ENCODE peak calls at places on chromosomes 16 and 17, in eight cellular contexts. One of them, this sample, is unnamed.
A peak's percentile ranks its signal among the peaks of the same experiment; 100 is the strongest.

GRCh38 chr17:73697872-73698271 is 53.6 kb upstream of the SDK2 start:
- DNase-seq in transverse colon: peak; percentile 60
- DNase-seq in thyroid gland: no peak
- DNase-seq in breast epithelium: no peak
- DNase-seq in prostate gland: no peak
- DNase-seq in ovary: no peak
- DNase-seq in K562: no peak
- DNase-seq in HepG2: peak; percentile 76
- DNase-seq in this sample: no peak

GRCh38 chr16:27303256-27304100 is 10.3 kb upstream of the IL4R start:
- DNase-seq in transverse colon: no peak
- DNase-seq in K562: no peak
- DNase-seq in breast epithelium: no peak
- DNase-seq in prostate gland: no peak
- DNase-seq in ovary: no peak
- DNase-seq in HepG2: no peak
- DNase-seq in thyroid gland: no peak
- DNase-seq in this sample: no peak

GRCh38 chr16:84029297-84030096 is 13.1 kb downstream of the SLC38A8 start:
- DNase-seq in ovary: no peak
- DNase-seq in breast epithelium: no peak
- DNase-seq in thyroid gland: no peak
- DNase-seq in K562: no peak
- DNase-seq in transverse colon: no peak
- DNase-seq in HepG2: no peak
- DNase-seq in prostate gland: no peak
- DNase-seq in this sample: no peak

GRCh38 chr16:73125860-73126259 is 77.9 kb upstream of the ZFHX3 start:
- DNase-seq in prostate gland: no peak
- DNase-seq in ovary: no peak
- DNase-seq in transverse colon: no peak
- DNase-seq in breast epithelium: no peak
- DNase-seq in K562: no peak
- DNase-seq in thyroid gland: no peak
- DNase-seq in HepG2: no peak
- DNase-seq in this sample: no peak

GRCh38 chr17:332023-332422 is 20.6 kb downstream of the RPH3AL start:
- DNase-seq in ovary: peak; percentile 67
- DNase-seq in thyroid gland: no peak
- DNase-seq in breast epithelium: no peak
- DNase-seq in K562: no peak
- DNase-seq in transverse colon: no peak
- DNase-seq in HepG2: no peak
- DNase-seq in prostate gland: no peak
- DNase-seq in this sample: no peak

GRCh38 chr17:13503526-13503925 is 98.2 kb downstream of the HS3ST3A1 start:
- DNase-seq in HepG2: no peak
- DNase-seq in thyroid gland: no peak
- DNase-seq in transverse colon: no peak
- DNase-seq in K562: no peak
- DNase-seq in breast epithelium: no peak
- DNase-seq in prostate gland: no peak
- DNase-seq in ovary: no peak
- DNase-seq in this sample: no peak

GRCh38 chr16:69838417-69838990 is 76.4 kb downstream of the WWP2 start:
- DNase-seq in prostate gland: no peak
- DNase-seq in thyroid gland: no peak
- DNase-seq in K562: no peak
- DNase-seq in breast epithelium: no peak
- DNase-seq in HepG2: no peak
- DNase-seq in transverse colon: peak; percentile 33
- DNase-seq in ovary: no peak
- DNase-seq in this sample: no peak

GRCh38 chr17:13601776-13602551 is at the start of gene HS3ST3A1:
- DNase-seq in transverse colon: peak; percentile 15
- DNase-seq in ovary: peak; percentile 73
- DNase-seq in HepG2: no peak
- DNase-seq in thyroid gland: no peak
- DNase-seq in breast epithelium: no peak
- DNase-seq in prostate gland: peak; percentile 5
- DNase-seq in K562: peak; percentile 87
- DNase-seq in this sample: peak; percentile 58

GRCh38 chr16:66315210-66315825 is 51.2 kb upstream of the CDH5 start:
- DNase-seq in ovary: peak; percentile 61
- DNase-seq in transverse colon: peak; percentile 67
- DNase-seq in breast epithelium: no peak
- DNase-seq in K562: peak; percentile 80
- DNase-seq in HepG2: peak; percentile 69
- DNase-seq in prostate gland: peak; percentile 56
- DNase-seq in thyroid gland: peak; percentile 68
- DNase-seq in this sample: peak; percentile 58

GRCh38 chr16:31128711-31129567 is 6.6 kb downstream of the PRSS8 start:
- DNase-seq in breast epithelium: no peak
- DNase-seq in prostate gland: no peak
- DNase-seq in K562: peak; percentile 51
- DNase-seq in ovary: no peak
- DNase-seq in thyroid gland: no peak
- DNase-seq in transverse colon: peak; percentile 79
- DNase-seq in HepG2: no peak
- DNase-seq in this sample: no peak

GRCh38 chr17:74603032-74603635 is 11.1 kb upstream of the CD300LD start:
- DNase-seq in transverse colon: no peak
- DNase-seq in thyroid gland: no peak
- DNase-seq in breast epithelium: no peak
- DNase-seq in ovary: no peak
- DNase-seq in prostate gland: no peak
- DNase-seq in HepG2: no peak
- DNase-seq in K562: no peak
- DNase-seq in this sample: no peak

GRCh38 chr16:69859105-69859969 is 91.8 kb upstream of the CLEC18A start:
- DNase-seq in ovary: no peak
- DNase-seq in transverse colon: peak; percentile 75
- DNase-seq in thyroid gland: peak; percentile 57
- DNase-seq in K562: peak; percentile 71
- DNase-seq in breast epithelium: no peak
- DNase-seq in prostate gland: no peak
- DNase-seq in HepG2: peak; percentile 93
- DNase-seq in this sample: no peak

GRCh38 chr16:88339926-88340754 is 42.6 kb upstream of the ZNF469 start:
- DNase-seq in breast epithelium: no peak
- DNase-seq in transverse colon: peak; percentile 14
- DNase-seq in HepG2: no peak
- DNase-seq in prostate gland: no peak
- DNase-seq in thyroid gland: no peak
- DNase-seq in ovary: no peak
- DNase-seq in K562: no peak
- DNase-seq in this sample: no peak

GRCh38 chr17:66583112-66583748 is 251.7 kb upstream of the CACNG5 start:
- DNase-seq in breast epithelium: no peak
- DNase-seq in ovary: no peak
- DNase-seq in prostate gland: no peak
- DNase-seq in HepG2: no peak
- DNase-seq in K562: no peak
- DNase-seq in transverse colon: no peak
- DNase-seq in thyroid gland: no peak
- DNase-seq in this sample: no peak

GRCh38 chr17:54494731-54495715 is 405.6 kb upstream of the TOM1L1 start:
- DNase-seq in thyroid gland: no peak
- DNase-seq in HepG2: no peak
- DNase-seq in ovary: no peak
- DNase-seq in K562: no peak
- DNase-seq in breast epithelium: no peak
- DNase-seq in prostate gland: no peak
- DNase-seq in transverse colon: no peak
- DNase-seq in this sample: no peak

GRCh38 chr16:88719267-88719932 is 13.1 kb downstream of the CTU2 start:
- DNase-seq in HepG2: no peak
- DNase-seq in breast epithelium: no peak
- DNase-seq in K562: no peak
- DNase-seq in thyroid gland: peak; percentile 83
- DNase-seq in prostate gland: no peak
- DNase-seq in transverse colon: peak; percentile 30
- DNase-seq in ovary: no peak
- DNase-seq in this sample: peak; percentile 42

GRCh38 chr17:46813920-46814319 is 4.6 kb downstream of the WNT3 start:
- DNase-seq in K562: no peak
- DNase-seq in ovary: no peak
- DNase-seq in thyroid gland: no peak
- DNase-seq in transverse colon: no peak
- DNase-seq in HepG2: no peak
- DNase-seq in breast epithelium: no peak
- DNase-seq in prostate gland: no peak
- DNase-seq in this sample: no peak

GRCh38 chr16:58755989-58756649 is 22.0 kb upstream of the GOT2 start:
- DNase-seq in breast epithelium: peak; percentile 73
- DNase-seq in prostate gland: peak; percentile 77
- DNase-seq in K562: peak; percentile 61
- DNase-seq in transverse colon: peak; percentile 76
- DNase-seq in ovary: peak; percentile 47
- DNase-seq in HepG2: peak; percentile 81
- DNase-seq in thyroid gland: peak; percentile 84
- DNase-seq in this sample: peak; percentile 55

GRCh38 chr16:289395-289997 is 6.5 kb downstream of the PDIA2 start:
- DNase-seq in thyroid gland: no peak
- DNase-seq in breast epithelium: no peak
- DNase-seq in HepG2: no peak
- DNase-seq in transverse colon: no peak
- DNase-seq in K562: no peak
- DNase-seq in prostate gland: no peak
- DNase-seq in ovary: no peak
- DNase-seq in this sample: no peak

GRCh38 chr17:73182616-73183310 is 10.1 kb upstream of the COG1 start:
- DNase-seq in transverse colon: no peak
- DNase-seq in thyroid gland: no peak
- DNase-seq in HepG2: peak; percentile 50
- DNase-seq in prostate gland: no peak
- DNase-seq in ovary: no peak
- DNase-seq in K562: no peak
- DNase-seq in breast epithelium: no peak
- DNase-seq in this sample: no peak

GRCh38 chr17:61407211-61407911 is 7.7 kb downstream of the TBX2 start:
- DNase-seq in K562: no peak
- DNase-seq in breast epithelium: peak; percentile 36
- DNase-seq in ovary: peak; percentile 7
- DNase-seq in transverse colon: no peak
- DNase-seq in HepG2: no peak
- DNase-seq in thyroid gland: no peak
- DNase-seq in prostate gland: no peak
- DNase-seq in this sample: no peak

GRCh38 chr16:2786061-2786825 is 1.1 kb downstream of the PRSS33 start:
- DNase-seq in prostate gland: no peak
- DNase-seq in K562: no peak
- DNase-seq in thyroid gland: no peak
- DNase-seq in transverse colon: no peak
- DNase-seq in HepG2: no peak
- DNase-seq in ovary: peak; percentile 11
- DNase-seq in breast epithelium: no peak
- DNase-seq in this sample: no peak

GRCh38 chr16:27259710-27260109 is 8.9 kb downstream of the NSMCE1 start:
- DNase-seq in prostate gland: no peak
- DNase-seq in breast epithelium: no peak
- DNase-seq in HepG2: no peak
- DNase-seq in ovary: no peak
- DNase-seq in K562: no peak
- DNase-seq in thyroid gland: no peak
- DNase-seq in transverse colon: no peak
- DNase-seq in this sample: no peak

GRCh38 chr17:71791311-71791710 is 329.5 kb upstream of the SOX9 start:
- DNase-seq in HepG2: no peak
- DNase-seq in prostate gland: no peak
- DNase-seq in K562: no peak
- DNase-seq in transverse colon: no peak
- DNase-seq in ovary: no peak
- DNase-seq in breast epithelium: no peak
- DNase-seq in thyroid gland: no peak
- DNase-seq in this sample: no peak
- TF ChIP-seq POLR2A in HepG2: no peak
- TF ChIP-seq POLR2A in prostate gland: no peak
- TF ChIP-seq POLR2A in K562: no peak
- TF ChIP-seq POLR2A in transverse colon: no peak
- TF ChIP-seq POLR2A in ovary: no peak
- TF ChIP-seq POLR2A in breast epithelium: no peak
- TF ChIP-seq POLR2A in thyroid gland: no peak
- TF ChIP-seq POLR2A in this sample: no peak

GRCh38 chr16:23504453-23505179 is 5.7 kb downstream of the GGA2 start:
- DNase-seq in thyroid gland: peak; percentile 41
- DNase-seq in prostate gland: no peak
- DNase-seq in transverse colon: peak; percentile 42
- DNase-seq in breast epithelium: no peak
- DNase-seq in K562: peak; percentile 44
- DNase-seq in HepG2: peak; percentile 58
- DNase-seq in ovary: peak; percentile 60
- DNase-seq in this sample: peak; percentile 47
- H3K4me3 ChIP-seq in thyroid gland: no peak overlapping the region
- H3K4me3 ChIP-seq in prostate gland: no peak overlapping the region
- H3K4me3 ChIP-seq in transverse colon: no peak overlapping the region
- H3K4me3 ChIP-seq in breast epithelium: no peak overlapping the region
- H3K4me3 ChIP-seq in K562: no peak overlapping the region
- H3K4me3 ChIP-seq in HepG2: no peak overlapping the region
- H3K4me3 ChIP-seq in ovary: no peak overlapping the region
- H3K4me3 ChIP-seq in this sample: no peak overlapping the region

GRCh38 chr16:85386467-85387170 is 226.5 kb upstream of the GSE1 start:
- DNase-seq in ovary: no peak
- DNase-seq in prostate gland: no peak
- DNase-seq in transverse colon: no peak
- DNase-seq in HepG2: no peak
- DNase-seq in K562: no peak
- DNase-seq in thyroid gland: no peak
- DNase-seq in breast epithelium: no peak
- DNase-seq in this sample: no peak

GRCh38 chr16:85383836-85384825 is 229.0 kb upstream of the GSE1 start:
- DNase-seq in HepG2: no peak
- DNase-seq in prostate gland: no peak
- DNase-seq in K562: no peak
- DNase-seq in breast epithelium: no peak
- DNase-seq in transverse colon: no peak
- DNase-seq in thyroid gland: no peak
- DNase-seq in ovary: peak; percentile 16
- DNase-seq in this sample: no peak

GRCh38 chr16:85387171-85387507 is 226.0 kb upstream of the GSE1 start:
- DNase-seq in K562: no peak
- DNase-seq in transverse colon: no peak
- DNase-seq in HepG2: no peak
- DNase-seq in thyroid gland: no peak
- DNase-seq in breast epithelium: no peak
- DNase-seq in ovary: peak; percentile 20
- DNase-seq in prostate gland: no peak
- DNase-seq in this sample: no peak

GRCh38 chr16:85384831-85385462 is 228.2 kb upstream of the GSE1 start:
- DNase-seq in breast epithelium: peak; percentile 75
- DNase-seq in thyroid gland: no peak
- DNase-seq in prostate gland: peak; percentile 88
- DNase-seq in ovary: peak; percentile 31
- DNase-seq in K562: no peak
- DNase-seq in transverse colon: peak; percentile 72
- DNase-seq in HepG2: no peak
- DNase-seq in this sample: no peak

GRCh38 chr16:85385463-85386331 is 227.4 kb upstream of the GSE1 start:
- DNase-seq in thyroid gland: no peak
- DNase-seq in prostate gland: no peak
- DNase-seq in K562: peak; percentile 58
- DNase-seq in transverse colon: no peak
- DNase-seq in breast epithelium: no peak
- DNase-seq in ovary: peak; percentile 32
- DNase-seq in HepG2: peak; percentile 54
- DNase-seq in this sample: peak; percentile 54
- H3K27ac ChIP-seq in thyroid gland: no peak overlapping the region
- H3K27ac ChIP-seq in prostate gland: peak overlapping the region; percentile 20
- H3K27ac ChIP-seq in K562: no peak overlapping the region
- H3K27ac ChIP-seq in transverse colon: peak overlapping the region; percentile 58
- H3K27ac ChIP-seq in breast epithelium: peak overlapping the region; percentile 91
- H3K27ac ChIP-seq in ovary: no peak overlapping the region
- H3K27ac ChIP-seq in HepG2: no peak overlapping the region
- H3K27ac ChIP-seq in this sample: peak overlapping the region; percentile 4

GRCh38 chr17:81927653-81928496 is at the start of gene MAFG:
- DNase-seq in ovary: peak; percentile 93
- DNase-seq in transverse colon: peak; percentile 91
- DNase-seq in prostate gland: peak; percentile 90
- DNase-seq in HepG2: peak; percentile 94
- DNase-seq in thyroid gland: peak; percentile 93
- DNase-seq in breast epithelium: peak; percentile 90
- DNase-seq in K562: peak; percentile 88
- DNase-seq in this sample: peak; percentile 92
- TF ChIP-seq POLR2A in ovary: peak; percentile 55
- TF ChIP-seq POLR2A in transverse colon: no peak
- TF ChIP-seq POLR2A in prostate gland: peak; percentile 72
- TF ChIP-seq POLR2A in HepG2: no peak
- TF ChIP-seq POLR2A in thyroid gland: peak; percentile 7
- TF ChIP-seq POLR2A in breast epithelium: no peak
- TF ChIP-seq POLR2A in K562: no peak
- TF ChIP-seq POLR2A in this sample: peak; percentile 73